ENCODE peak calls at places on chromosomes 6 and 20, in four cellular contexts. J is GM04503; Z is stimulated activated naive B cell treated with anti-CD40 and anti-IgM and Interleukin-4, amounts not matched to agents 10 μg/mL and 1 μg/mL and 100 μg/mL, for 72 hours; M is mammary epithelial cell. U is an unnamed sample.

GRCh38 chr6:33492093-33492492 is 37.7 kb downstream of the ZBTB9 start:
- DNase-seq in J (no peak), Z (no peak), M (no peak), U (no peak)

GRCh38 chr6:45631396-45631795 is 253.7 kb upstream of the SUPT3H start:
- DNase-seq in J (no peak), Z (no peak), M (peak), U (no peak)

GRCh38 chr6:163599684-163600083 is 185.2 kb downstream of the QKI start:
- DNase-seq in J (no peak), Z (no peak), M (no peak), U (no peak)

GRCh38 chr6:169979873-169980440 is 228.5 kb downstream of the ERMARD start:
- DNase-seq in J (no peak), Z (no peak), M (no peak), U (no peak)

GRCh38 chr20:48791666-48792071 is 36.1 kb downstream of the PREX1 start:
- DNase-seq in J (peak), Z (no peak), M (no peak), U (no peak)

GRCh38 chr6:21937466-21937865 is 343.9 kb downstream of the SOX4 start:
- DNase-seq in J (no peak), Z (no peak), M (no peak), U (no peak)

GRCh38 chr6:100479180-100480035 is 14.7 kb upstream of the SIM1 start:
- DNase-seq in J (no peak), Z (no peak), M (no peak), U (no peak)

GRCh38 chr20:3808141-3808479 is 12.0 kb downstream of the CDC25B start:
- DNase-seq in J (peak), Z (no peak), M (peak), U (no peak)

GRCh38 chr6:159729598-159729997 is 2.3 kb downstream of the WTAP start:
- DNase-seq in J (no peak), Z (no peak), M (peak), U (peak)

GRCh38 chr6:107116328-107116892 is 1.1 kb upstream of the BEND3 start:
- DNase-seq in J (no peak), Z (peak), M (peak), U (peak)

GRCh38 chr6:165292657-165293056 is 16.7 kb downstream of the C6orf118 start:
- DNase-seq in J (no peak), Z (no peak), M (no peak), U (no peak)

GRCh38 chr6:142400495-142400894 is 98.7 kb downstream of the ADGRG6 start:
- DNase-seq in J (no peak), Z (no peak), M (no peak), U (no peak)

GRCh38 chr6:125790403-125791150 is at the start of gene NCOA7:
- DNase-seq in J (no peak), Z (peak), M (peak), U (peak)

U was measured in germinal center.